ENCODE peak calls at places on chromosome 4, in four cellular contexts. C is K562, O is H1, J is HCT116. D is an unnamed sample.

GRCh38 chr4:37990731-37991130 is 30.5 kb downstream of the PTTG2 start:
- DNase-seq in J (no peak), O (peak; percentile 26), C (no peak), D (no peak)

GRCh38 chr4:80072607-80073361 is at the start of gene ANTXR2:
- DNase-seq in C (peak; percentile 82), J (peak; percentile 49), O (peak; percentile 82), D (peak; percentile 74)

GRCh38 chr4:39497909-39498723 is 29.1 kb downstream of the UGDH start:
- DNase-seq in C (no peak), J (no peak), O (peak; percentile 32), D (no peak)

GRCh38 chr4:156892695-156893211 is 78.8 kb downstream of the PDGFC start:
- DNase-seq in J (no peak), C (no peak), O (no peak), D (no peak)

GRCh38 chr4:41625531-41625930 is 87.6 kb downstream of the LIMCH1 start:
- DNase-seq in J (no peak), O (no peak), C (no peak), D (no peak)

GRCh38 chr4:108743021-108743420 is 19.8 kb downstream of the ETNPPL start:
- DNase-seq in J (no peak), C (no peak), O (no peak), D (peak; percentile 12)

GRCh38 chr4:57073559-57073958 is 36.6 kb downstream of the IGFBP7 start:
- DNase-seq in O (no peak), C (no peak), J (no peak), D (no peak)

GRCh38 chr4:82436130-82436529 is 5.7 kb downstream of the ENOPH1 start:
- DNase-seq in O (no peak), C (no peak), J (no peak), D (no peak)

GRCh38 chr4:150302553-150302952 is 224.3 kb downstream of the DCLK2 start:
- DNase-seq in J (peak; percentile 53), C (peak; percentile 51), O (no peak), D (no peak)

GRCh38 chr4:137694138-137694537 is 161.8 kb upstream of the PCDH18 start:
- DNase-seq in O (no peak), J (no peak), C (no peak), D (no peak)

GRCh38 chr4:123110685-123111084 is 188.3 kb upstream of the NUDT6 start:
- DNase-seq in C (no peak), J (no peak), O (no peak), D (no peak)

GRCh38 chr4:157280673-157281072 is 60.1 kb downstream of the GRIA2 start:
- DNase-seq in C (no peak), J (no peak), O (no peak), D (no peak)

DNA sequence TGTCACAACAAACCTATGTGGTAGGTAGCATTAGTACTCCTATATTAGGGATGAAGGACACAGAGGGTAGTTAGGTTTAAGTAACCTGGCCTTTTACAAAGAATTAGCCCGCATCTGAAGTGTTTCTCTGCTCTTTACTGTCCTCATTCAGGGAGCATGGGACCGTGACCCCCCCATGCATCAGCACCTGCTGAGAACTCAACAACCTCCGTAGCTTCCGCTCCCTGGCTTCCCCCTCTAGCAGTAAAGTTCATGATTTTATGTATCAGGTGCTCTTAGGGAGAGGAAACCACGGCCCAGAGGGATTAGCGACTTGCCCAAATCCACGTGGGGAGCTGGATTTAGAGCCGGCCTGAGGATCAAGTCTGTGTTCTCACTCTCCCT is 284.6 kb upstream of the GATB start:
- DNase-seq in O (no peak), J (no peak), C (no peak), D (no peak)
- TF ChIP-seq JUND in O (no peak), J (no peak), C (no peak), D (no peak)

GRCh38 chr4:3628868-3629175 is 96.6 kb upstream of the LRPAP1 start:
- DNase-seq in O (no peak), C (no peak), J (no peak), D (no peak)

DNA sequence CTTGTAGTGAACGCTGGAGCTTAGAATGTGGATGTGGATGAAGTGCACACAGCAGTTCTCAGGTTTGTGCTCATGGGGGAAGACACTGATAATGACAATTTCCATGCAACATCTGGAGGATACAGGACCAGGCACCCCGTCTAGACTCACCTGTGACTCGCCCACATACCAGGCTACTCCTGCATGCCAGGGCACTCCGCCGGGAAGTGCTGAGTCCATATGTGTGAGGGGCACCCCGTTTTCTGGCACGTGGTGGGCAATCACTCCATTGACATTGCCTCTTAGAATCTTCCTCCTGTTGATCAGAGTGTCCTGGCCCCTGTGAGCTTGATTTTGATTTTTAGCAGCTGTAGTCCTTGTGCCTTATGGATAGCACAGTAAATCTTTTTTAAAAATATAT is 90.9 kb upstream of the LRPAP1 start:
- DNase-seq in O (no peak), J (no peak), C (no peak), D (no peak)
- TF ChIP-seq JUND in O (no peak), J (no peak), C (no peak), D (no peak)

GRCh38 chr4:175306436-175306835 is 388.3 kb downstream of the ADAM29 start:
- DNase-seq in O (no peak), C (no peak), J (no peak), D (peak; percentile 7)

GRCh38 chr4:175308236-175308635 is 390.1 kb downstream of the ADAM29 start:
- DNase-seq in C (no peak), O (no peak), J (peak; percentile 15), D (no peak)

GRCh38 chr4:175309041-175309440 is 390.9 kb downstream of the ADAM29 start:
- DNase-seq in J (no peak), O (no peak), C (no peak), D (no peak)
- TF ChIP-seq JUND in J (no peak), O (no peak), C (no peak), D (no peak)

GRCh38 chr4:186900980-186901379 is 177.3 kb upstream of the FAT1 start:
- DNase-seq in C (no peak), J (no peak), O (no peak), D (no peak)

GRCh38 chr4:186898367-186898766 is 174.7 kb upstream of the FAT1 start:
- DNase-seq in O (no peak), J (no peak), C (no peak), D (no peak)

GRCh38 chr4:186901850-186902249 is 178.2 kb upstream of the FAT1 start:
- DNase-seq in J (no peak), C (no peak), O (no peak), D (no peak)

GRCh38 chr4:186902361-186902760 is 178.7 kb upstream of the FAT1 start:
- DNase-seq in O (no peak), J (no peak), C (no peak), D (no peak)

DNA sequence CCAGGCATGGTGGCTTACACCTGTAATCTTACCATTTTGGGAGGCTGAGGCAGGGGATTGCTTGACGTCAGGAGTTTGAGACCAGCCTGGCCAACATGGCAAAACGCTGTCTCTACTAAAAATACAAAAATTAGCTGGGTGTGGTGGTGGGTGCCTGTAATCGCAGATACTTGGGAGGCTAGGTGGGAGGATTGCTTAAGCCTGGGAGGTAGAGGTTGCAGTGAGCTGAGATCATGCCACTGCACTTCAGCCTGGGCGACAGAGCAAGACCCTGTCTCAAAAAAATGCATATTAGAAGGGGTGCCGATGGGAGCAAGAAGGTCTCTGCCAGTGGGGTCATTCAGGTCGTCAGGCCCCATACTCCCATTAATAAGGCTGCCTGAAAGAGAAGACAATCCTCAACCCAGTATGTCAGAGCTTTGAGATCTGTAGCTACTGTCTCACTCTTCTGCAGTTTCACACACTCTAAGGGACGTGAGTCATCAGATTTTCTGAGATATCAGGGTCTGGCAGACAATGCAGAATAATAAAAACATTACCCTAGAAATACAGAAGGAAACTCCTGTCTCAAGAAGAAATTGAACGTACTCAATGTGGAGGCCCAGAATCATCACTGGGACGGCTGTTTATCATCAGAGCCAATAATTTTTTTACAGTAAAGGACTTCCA is 176.7 kb upstream of the FAT1 start:
- DNase-seq in C (no peak), J (no peak), O (no peak), D (no peak)
- TF ChIP-seq JUND in C (peak; percentile 88), J (no peak), O (no peak), D (no peak)